ENCODE peak calls at places on chromosomes 5 and 9, in eight cellular contexts. One of them, this sample, is unnamed.

GRCh38 chr5:30594331-30594730 is 599.2 kb upstream of the CDH6 start:
- DNase-seq in body of pancreas: no peak
- DNase-seq in SJSA1: no peak
- DNase-seq in upper lobe of left lung: no peak
- DNase-seq in effector memory CD4-positive, alpha-beta T cell: no peak
- DNase-seq in left ventricle myocardium inferior: no peak
- DNase-seq in cardiac muscle cell: no peak
- DNase-seq in adrenal gland: no peak
- DNase-seq in this sample: no peak

GRCh38 chr9:20269620-20270019 is 352.7 kb downstream of the MLLT3 start:
- DNase-seq in body of pancreas: no peak
- DNase-seq in SJSA1: no peak
- DNase-seq in upper lobe of left lung: no peak
- DNase-seq in effector memory CD4-positive, alpha-beta T cell: no peak
- DNase-seq in left ventricle myocardium inferior: no peak
- DNase-seq in cardiac muscle cell: no peak
- DNase-seq in adrenal gland: no peak
- DNase-seq in this sample: no peak

GRCh38 chr5:172110921-172111873 is 76.8 kb downstream of the STK10 start:
- DNase-seq in body of pancreas: no peak
- DNase-seq in SJSA1: peak; percentile 91
- DNase-seq in upper lobe of left lung: peak; percentile 78
- DNase-seq in effector memory CD4-positive, alpha-beta T cell: peak; percentile 58
- DNase-seq in left ventricle myocardium inferior: no peak
- DNase-seq in cardiac muscle cell: no peak
- DNase-seq in adrenal gland: peak; percentile 48
- DNase-seq in this sample: no peak

GRCh38 chr5:138754699-138755057 is 1.5 kb downstream of the CTNNA1 start:
- DNase-seq in body of pancreas: no peak
- DNase-seq in SJSA1: no peak
- DNase-seq in upper lobe of left lung: no peak
- DNase-seq in effector memory CD4-positive, alpha-beta T cell: no peak
- DNase-seq in left ventricle myocardium inferior: no peak
- DNase-seq in cardiac muscle cell: no peak
- DNase-seq in adrenal gland: peak; percentile 22
- DNase-seq in this sample: no peak

GRCh38 chr9:3012245-3012644 is 168.3 kb upstream of the PUM3 start:
- DNase-seq in body of pancreas: no peak
- DNase-seq in SJSA1: no peak
- DNase-seq in upper lobe of left lung: no peak
- DNase-seq in effector memory CD4-positive, alpha-beta T cell: no peak
- DNase-seq in left ventricle myocardium inferior: no peak
- DNase-seq in cardiac muscle cell: no peak
- DNase-seq in adrenal gland: no peak
- DNase-seq in this sample: no peak

GRCh38 chr9:76373173-76373771 is 21.0 kb downstream of the RFK start:
- DNase-seq in body of pancreas: peak; percentile 90
- DNase-seq in SJSA1: peak; percentile 32
- DNase-seq in upper lobe of left lung: peak; percentile 68
- DNase-seq in effector memory CD4-positive, alpha-beta T cell: no peak
- DNase-seq in left ventricle myocardium inferior: peak; percentile 47
- DNase-seq in cardiac muscle cell: no peak
- DNase-seq in adrenal gland: peak; percentile 62
- DNase-seq in this sample: no peak

GRCh38 chr9:6996061-6996854 is 238.5 kb downstream of the KDM4C start:
- DNase-seq in body of pancreas: no peak
- DNase-seq in SJSA1: no peak
- DNase-seq in upper lobe of left lung: no peak
- DNase-seq in effector memory CD4-positive, alpha-beta T cell: no peak
- DNase-seq in left ventricle myocardium inferior: no peak
- DNase-seq in cardiac muscle cell: no peak
- DNase-seq in adrenal gland: no peak
- DNase-seq in this sample: no peak

GRCh38 chr5:173789031-173789920 is 98.9 kb upstream of the CPEB4 start:
- DNase-seq in body of pancreas: peak; percentile 13
- DNase-seq in SJSA1: peak; percentile 53
- DNase-seq in upper lobe of left lung: peak; percentile 59
- DNase-seq in effector memory CD4-positive, alpha-beta T cell: no peak
- DNase-seq in left ventricle myocardium inferior: no peak
- DNase-seq in cardiac muscle cell: no peak
- DNase-seq in adrenal gland: peak; percentile 93
- DNase-seq in this sample: no peak

GRCh38 chr5:1105350-1106265 is 6.3 kb downstream of the SLC12A7 start:
- DNase-seq in body of pancreas: peak; percentile 58
- DNase-seq in SJSA1: no peak
- DNase-seq in upper lobe of left lung: no peak
- DNase-seq in effector memory CD4-positive, alpha-beta T cell: peak; percentile 57
- DNase-seq in left ventricle myocardium inferior: no peak
- DNase-seq in cardiac muscle cell: no peak
- DNase-seq in adrenal gland: no peak
- DNase-seq in this sample: no peak

GRCh38 chr5:98899456-98899855 is 29.4 kb downstream of the CHD1 start:
- DNase-seq in body of pancreas: no peak
- DNase-seq in SJSA1: no peak
- DNase-seq in upper lobe of left lung: no peak
- DNase-seq in effector memory CD4-positive, alpha-beta T cell: no peak
- DNase-seq in left ventricle myocardium inferior: no peak
- DNase-seq in cardiac muscle cell: no peak
- DNase-seq in adrenal gland: no peak
- DNase-seq in this sample: no peak

GRCh38 chr5:144198386-144198785 is 27.7 kb downstream of the KCTD16 start:
- DNase-seq in body of pancreas: no peak
- DNase-seq in SJSA1: peak; percentile 71
- DNase-seq in upper lobe of left lung: no peak
- DNase-seq in effector memory CD4-positive, alpha-beta T cell: no peak
- DNase-seq in left ventricle myocardium inferior: no peak
- DNase-seq in cardiac muscle cell: no peak
- DNase-seq in adrenal gland: no peak
- DNase-seq in this sample: no peak

GRCh38 chr5:147391781-147392180 is 118.1 kb downstream of the DPYSL3 start:
- DNase-seq in body of pancreas: peak; percentile 49
- DNase-seq in SJSA1: peak; percentile 51
- DNase-seq in upper lobe of left lung: no peak
- DNase-seq in effector memory CD4-positive, alpha-beta T cell: no peak
- DNase-seq in left ventricle myocardium inferior: no peak
- DNase-seq in cardiac muscle cell: peak; percentile 67
- DNase-seq in adrenal gland: peak; percentile 91
- DNase-seq in this sample: no peak

GRCh38 chr5:109857405-109858031 is 167.8 kb downstream of the MAN2A1 start:
- DNase-seq in body of pancreas: peak; percentile 18
- DNase-seq in SJSA1: no peak
- DNase-seq in upper lobe of left lung: no peak
- DNase-seq in effector memory CD4-positive, alpha-beta T cell: no peak
- DNase-seq in left ventricle myocardium inferior: no peak
- DNase-seq in cardiac muscle cell: no peak
- DNase-seq in adrenal gland: no peak
- DNase-seq in this sample: no peak

GRCh38 chr5:68662804-68663307 is 431.0 kb upstream of the SLC30A5 start:
- DNase-seq in body of pancreas: no peak
- DNase-seq in SJSA1: no peak
- DNase-seq in upper lobe of left lung: no peak
- DNase-seq in effector memory CD4-positive, alpha-beta T cell: no peak
- DNase-seq in left ventricle myocardium inferior: no peak
- DNase-seq in cardiac muscle cell: no peak
- DNase-seq in adrenal gland: no peak
- DNase-seq in this sample: no peak

GRCh38 chr9:95425910-95426551 is 90.7 kb downstream of the PTCH1 start:
- DNase-seq in body of pancreas: peak; percentile 29
- DNase-seq in SJSA1: no peak
- DNase-seq in upper lobe of left lung: no peak
- DNase-seq in effector memory CD4-positive, alpha-beta T cell: no peak
- DNase-seq in left ventricle myocardium inferior: no peak
- DNase-seq in cardiac muscle cell: peak; percentile 2
- DNase-seq in adrenal gland: no peak
- DNase-seq in this sample: no peak

GRCh38 chr9:91334053-91334452 is 27.7 kb downstream of the AUH start:
- DNase-seq in body of pancreas: no peak
- DNase-seq in SJSA1: peak; percentile 2
- DNase-seq in upper lobe of left lung: no peak
- DNase-seq in effector memory CD4-positive, alpha-beta T cell: no peak
- DNase-seq in left ventricle myocardium inferior: no peak
- DNase-seq in cardiac muscle cell: no peak
- DNase-seq in adrenal gland: no peak
- DNase-seq in this sample: no peak

GRCh38 chr9:35748239-35748857 is 680 bp downstream of the GBA2 start:
- DNase-seq in body of pancreas: peak; percentile 6
- DNase-seq in SJSA1: no peak
- DNase-seq in upper lobe of left lung: no peak
- DNase-seq in effector memory CD4-positive, alpha-beta T cell: no peak
- DNase-seq in left ventricle myocardium inferior: no peak
- DNase-seq in cardiac muscle cell: no peak
- DNase-seq in adrenal gland: no peak
- DNase-seq in this sample: no peak

DNA sequence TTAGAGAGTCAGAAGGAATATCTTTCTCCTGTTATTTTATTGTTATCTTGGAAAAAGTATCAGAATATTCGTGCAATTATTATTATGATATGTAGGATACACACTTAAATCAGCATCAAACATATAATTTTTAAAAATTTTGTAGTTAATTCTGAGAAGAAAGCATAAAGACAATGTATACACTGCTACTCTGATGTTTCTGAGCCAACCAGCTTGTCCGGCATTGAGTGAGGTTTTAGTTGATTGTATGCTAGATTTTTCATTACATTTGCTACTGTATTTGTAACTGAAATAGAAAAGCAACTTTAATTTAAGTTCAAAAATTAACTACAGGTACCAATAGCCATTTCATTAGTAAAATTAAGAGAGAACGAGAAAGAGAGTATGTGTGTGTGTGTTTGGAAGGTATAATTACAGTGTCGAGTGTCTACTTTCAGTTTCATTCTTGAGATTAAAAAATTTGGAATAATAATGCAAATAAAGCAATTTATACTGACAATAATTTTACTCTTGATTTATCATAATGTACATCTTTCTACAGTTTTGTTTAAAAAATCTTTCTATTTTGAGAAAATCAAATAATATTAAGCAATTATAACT is 160.4 kb upstream of the CDH12 start:
- DNase-seq in body of pancreas: no peak
- DNase-seq in SJSA1: no peak
- DNase-seq in upper lobe of left lung: no peak
- DNase-seq in effector memory CD4-positive, alpha-beta T cell: no peak
- DNase-seq in left ventricle myocardium inferior: no peak
- DNase-seq in cardiac muscle cell: no peak
- DNase-seq in adrenal gland: no peak
- DNase-seq in this sample: no peak
- H3K4me3 ChIP-seq in body of pancreas: no peak overlapping the region
- H3K4me3 ChIP-seq in SJSA1: no peak overlapping the region
- H3K4me3 ChIP-seq in upper lobe of left lung: peak overlapping the region; percentile 34
- H3K4me3 ChIP-seq in effector memory CD4-positive, alpha-beta T cell: peak overlapping the region; percentile 32
- H3K4me3 ChIP-seq in left ventricle myocardium inferior: peak overlapping the region; percentile 42
- H3K4me3 ChIP-seq in cardiac muscle cell: no peak overlapping the region
- H3K4me3 ChIP-seq in adrenal gland: no peak overlapping the region
- H3K4me3 ChIP-seq in this sample: peak overlapping the region; percentile 60

GRCh38 chr9:99241106-99241505 is 19.0 kb downstream of the SEC61B start:
- DNase-seq in body of pancreas: no peak
- DNase-seq in SJSA1: no peak
- DNase-seq in upper lobe of left lung: no peak
- DNase-seq in effector memory CD4-positive, alpha-beta T cell: no peak
- DNase-seq in left ventricle myocardium inferior: no peak
- DNase-seq in cardiac muscle cell: no peak
- DNase-seq in adrenal gland: no peak
- DNase-seq in this sample: no peak
- H3K4me1 ChIP-seq in body of pancreas: peaks cover 36% of the 10 kb centered on the region
- H3K4me1 ChIP-seq in SJSA1: no peaks in the 10 kb centered on the region
- H3K4me1 ChIP-seq in upper lobe of left lung: no peaks in the 10 kb centered on the region
- H3K4me1 ChIP-seq in effector memory CD4-positive, alpha-beta T cell: no peaks in the 10 kb centered on the region
- H3K4me1 ChIP-seq in left ventricle myocardium inferior: peaks cover 30% of the 10 kb centered on the region
- H3K4me1 ChIP-seq in cardiac muscle cell: peaks cover 4% of the 10 kb centered on the region
- H3K4me1 ChIP-seq in adrenal gland: peaks cover 7% of the 10 kb centered on the region
- H3K4me1 ChIP-seq in this sample: no peaks in the 10 kb centered on the region

GRCh38 chr9:130860458-130861316 is 25.6 kb downstream of the ABL1 start:
- DNase-seq in body of pancreas: peak; percentile 60
- DNase-seq in SJSA1: peak; percentile 89
- DNase-seq in upper lobe of left lung: peak; percentile 89
- DNase-seq in effector memory CD4-positive, alpha-beta T cell: no peak
- DNase-seq in left ventricle myocardium inferior: peak; percentile 83
- DNase-seq in cardiac muscle cell: peak; percentile 81
- DNase-seq in adrenal gland: peak; percentile 80
- DNase-seq in this sample: no peak

GRCh38 chr9:130857864-130858730 is 23.0 kb downstream of the ABL1 start:
- DNase-seq in body of pancreas: peak; percentile 47
- DNase-seq in SJSA1: peak; percentile 81
- DNase-seq in upper lobe of left lung: no peak
- DNase-seq in effector memory CD4-positive, alpha-beta T cell: no peak
- DNase-seq in left ventricle myocardium inferior: peak; percentile 64
- DNase-seq in cardiac muscle cell: no peak
- DNase-seq in adrenal gland: no peak
- DNase-seq in this sample: peak; percentile 53

GRCh38 chr9:130856474-130856873 is 21.4 kb downstream of the ABL1 start:
- DNase-seq in body of pancreas: no peak
- DNase-seq in SJSA1: no peak
- DNase-seq in upper lobe of left lung: no peak
- DNase-seq in effector memory CD4-positive, alpha-beta T cell: no peak
- DNase-seq in left ventricle myocardium inferior: no peak
- DNase-seq in cardiac muscle cell: no peak
- DNase-seq in adrenal gland: no peak
- DNase-seq in this sample: no peak

GRCh38 chr9:130861372-130862180 is 26.5 kb downstream of the ABL1 start:
- DNase-seq in body of pancreas: no peak
- DNase-seq in SJSA1: no peak
- DNase-seq in upper lobe of left lung: no peak
- DNase-seq in effector memory CD4-positive, alpha-beta T cell: no peak
- DNase-seq in left ventricle myocardium inferior: no peak
- DNase-seq in cardiac muscle cell: no peak
- DNase-seq in adrenal gland: no peak
- DNase-seq in this sample: no peak

GRCh38 chr9:130858734-130859705 is 24.0 kb downstream of the ABL1 start:
- DNase-seq in body of pancreas: no peak
- DNase-seq in SJSA1: no peak
- DNase-seq in upper lobe of left lung: no peak
- DNase-seq in effector memory CD4-positive, alpha-beta T cell: no peak
- DNase-seq in left ventricle myocardium inferior: no peak
- DNase-seq in cardiac muscle cell: no peak
- DNase-seq in adrenal gland: no peak
- DNase-seq in this sample: no peak
- H3K9me3 ChIP-seq in body of pancreas: no peaks in the 10 kb centered on the region
- H3K9me3 ChIP-seq in SJSA1: no peaks in the 10 kb centered on the region
- H3K9me3 ChIP-seq in upper lobe of left lung: no peaks in the 10 kb centered on the region
- H3K9me3 ChIP-seq in effector memory CD4-positive, alpha-beta T cell: no peaks in the 10 kb centered on the region
- H3K9me3 ChIP-seq in left ventricle myocardium inferior: no peaks in the 10 kb centered on the region
- H3K9me3 ChIP-seq in cardiac muscle cell: no peaks in the 10 kb centered on the region
- H3K9me3 ChIP-seq in adrenal gland: no peaks in the 10 kb centered on the region
- H3K9me3 ChIP-seq in this sample: no peaks in the 10 kb centered on the region

GRCh38 chr9:85172001-85172978 is 502.8 kb downstream of the NTRK2 start:
- DNase-seq in body of pancreas: no peak
- DNase-seq in SJSA1: no peak
- DNase-seq in upper lobe of left lung: no peak
- DNase-seq in effector memory CD4-positive, alpha-beta T cell: no peak
- DNase-seq in left ventricle myocardium inferior: peak; percentile 16
- DNase-seq in cardiac muscle cell: no peak
- DNase-seq in adrenal gland: no peak
- DNase-seq in this sample: peak; percentile 51

GRCh38 chr9:85171163-85171562 is 501.6 kb downstream of the NTRK2 start:
- DNase-seq in body of pancreas: no peak
- DNase-seq in SJSA1: no peak
- DNase-seq in upper lobe of left lung: no peak
- DNase-seq in effector memory CD4-positive, alpha-beta T cell: no peak
- DNase-seq in left ventricle myocardium inferior: no peak
- DNase-seq in cardiac muscle cell: no peak
- DNase-seq in adrenal gland: no peak
- DNase-seq in this sample: no peak

GRCh38 chr9:85178486-85178885 is 509.0 kb downstream of the NTRK2 start:
- DNase-seq in body of pancreas: no peak
- DNase-seq in SJSA1: no peak
- DNase-seq in upper lobe of left lung: no peak
- DNase-seq in effector memory CD4-positive, alpha-beta T cell: no peak
- DNase-seq in left ventricle myocardium inferior: no peak
- DNase-seq in cardiac muscle cell: peak; percentile 30
- DNase-seq in adrenal gland: no peak
- DNase-seq in this sample: no peak

GRCh38 chr9:85173967-85174366 is 504.4 kb downstream of the NTRK2 start:
- DNase-seq in body of pancreas: no peak
- DNase-seq in SJSA1: no peak
- DNase-seq in upper lobe of left lung: no peak
- DNase-seq in effector memory CD4-positive, alpha-beta T cell: no peak
- DNase-seq in left ventricle myocardium inferior: no peak
- DNase-seq in cardiac muscle cell: no peak
- DNase-seq in adrenal gland: no peak
- DNase-seq in this sample: no peak
- H3K4me3 ChIP-seq in body of pancreas: no peak overlapping the region
- H3K4me3 ChIP-seq in SJSA1: no peak overlapping the region
- H3K4me3 ChIP-seq in upper lobe of left lung: no peak overlapping the region
- H3K4me3 ChIP-seq in effector memory CD4-positive, alpha-beta T cell: no peak overlapping the region
- H3K4me3 ChIP-seq in left ventricle myocardium inferior: no peak overlapping the region
- H3K4me3 ChIP-seq in cardiac muscle cell: no peak overlapping the region
- H3K4me3 ChIP-seq in adrenal gland: no peak overlapping the region
- H3K4me3 ChIP-seq in this sample: no peak overlapping the region